ENCODE peak calls at places on chromosomes 4 and X, in six cellular contexts. G is astrocyte, Z is heart right ventricle, A is cardiac muscle cell, F is adrenal gland, D is trophoblast cell. U is an unnamed sample. For H3K27me3, the result is how much of the 10 kb centered on the place peaks cover.

GRCh38 chr4:13322681-13323101 is 161.4 kb downstream of the RAB28 start:
- DNase-seq in G (peak), Z (no peak), A (peak), F (no peak), D (no peak), U (no peak)

GRCh38 chrX:29662759-29663503 is 552.4 kb upstream of the MAGEB2 start:
- DNase-seq in G (peak), Z (no peak), A (peak), F (peak), D (peak), U (no peak)

GRCh38 chr4:78671812-78672440 is 104.2 kb upstream of the BMP2K start:
- DNase-seq in G (no peak), Z (no peak), A (no peak), F (no peak), D (no peak), U (no peak)

GRCh38 chr4:88110826-88111225 is 47.6 kb downstream of the ABCG2 start:
- DNase-seq in G (peak), Z (no peak), A (no peak), F (no peak), D (peak), U (no peak)

GRCh38 chr4:136302566-136302965 is 1229.7 kb downstream of the PCDH18 start:
- DNase-seq in G (no peak), Z (no peak), A (no peak), F (no peak), D (no peak), U (no peak)

GRCh38 chr4:134756456-134756855 is 554.9 kb upstream of the PABPC4L start:
- DNase-seq in G (no peak), Z (no peak), A (no peak), F (no peak), D (no peak), U (no peak)

GRCh38 chr4:23921993-23922392 is 32.1 kb upstream of the PPARGC1A start:
- DNase-seq in G (no peak), Z (no peak), A (no peak), F (no peak), D (no peak), U (no peak)

GRCh38 chr4:69124941-69125340 is 28.7 kb downstream of the UGT2B7 start:
- DNase-seq in G (no peak), Z (no peak), A (no peak), F (no peak), D (no peak), U (no peak)

GRCh38 chr4:1472148-1472797 is 66.0 kb upstream of the NKX1-1 start:
- DNase-seq in G (no peak), Z (no peak), A (no peak), F (no peak), D (no peak), U (peak)

GRCh38 chr4:130747842-130748241 is 1651.9 kb downstream of the C4orf33 start:
- DNase-seq in G (no peak), Z (no peak), A (peak), F (no peak), D (no peak), U (no peak)

GRCh38 chr4:34157546-34157945 is 2086.8 kb downstream of the ARAP2 start:
- DNase-seq in G (peak), Z (no peak), A (no peak), F (no peak), D (no peak), U (no peak)

GRCh38 chr4:137524642-137525384 is 7.5 kb downstream of the PCDH18 start:
- DNase-seq in G (peak), Z (no peak), A (peak), F (no peak), D (no peak), U (no peak)

GRCh38 chrX:133563705-133564104 is 148.4 kb upstream of the GPC4 start:
- DNase-seq in G (no peak), Z (no peak), A (no peak), F (no peak), D (no peak), U (no peak)

GRCh38 chr4:165493359-165493758 is 114.6 kb downstream of the CPE start:
- DNase-seq in G (peak), Z (peak), A (peak), F (peak), D (peak), U (peak)

GRCh38 chr4:76687730-76688441 is 210.1 kb downstream of the SOWAHB start:
- DNase-seq in G (peak), Z (no peak), A (no peak), F (no peak), D (no peak), U (peak)

GRCh38 chr4:150212927-150213326 is 134.7 kb downstream of the DCLK2 start:
- DNase-seq in G (no peak), Z (no peak), A (no peak), F (no peak), D (peak), U (no peak)

GRCh38 chrX:38052096-38052495 is 45.7 kb downstream of the SYTL5 start:
- DNase-seq in G (peak), Z (no peak), A (peak), F (no peak), D (peak), U (no peak)

GRCh38 chr4:25144870-25145481 is 15.3 kb downstream of the SEPSECS start:
- DNase-seq in G (peak), Z (no peak), A (peak), F (no peak), D (peak), U (no peak)

GRCh38 chr4:117327491-117327890 is 242.1 kb upstream of the TRAM1L1 start:
- DNase-seq in G (no peak), Z (no peak), A (no peak), F (no peak), D (no peak), U (no peak)

GRCh38 chrX:46180258-46180687 is 364.9 kb downstream of the ZNF674 start:
- DNase-seq in G (peak), Z (no peak), A (peak), F (no peak), D (no peak), U (no peak)

GRCh38 chr4:6785572-6785925 is 3.0 kb downstream of the KIAA0232 start:
- DNase-seq in G (no peak), Z (no peak), A (no peak), F (peak), D (no peak), U (no peak)

GRCh38 chrX:150202641-150203248 is 160.4 kb upstream of the MAMLD1 start:
- DNase-seq in G (no peak), Z (no peak), A (peak), F (no peak), D (peak), U (no peak)
- H3K4me3 ChIP-seq in G (no peak), Z (no peak), A (no peak), F (no peak), D (no peak), U (no peak)

GRCh38 chr4:74413265-74413664 is 31.7 kb upstream of the AREG start:
- DNase-seq in G (no peak), Z (no peak), A (no peak), F (no peak), D (no peak), U (no peak)
- H3K27ac ChIP-seq in G (no peak), Z (no peak), A (no peak), F (no peak), D (no peak), U (no peak)

DNA sequence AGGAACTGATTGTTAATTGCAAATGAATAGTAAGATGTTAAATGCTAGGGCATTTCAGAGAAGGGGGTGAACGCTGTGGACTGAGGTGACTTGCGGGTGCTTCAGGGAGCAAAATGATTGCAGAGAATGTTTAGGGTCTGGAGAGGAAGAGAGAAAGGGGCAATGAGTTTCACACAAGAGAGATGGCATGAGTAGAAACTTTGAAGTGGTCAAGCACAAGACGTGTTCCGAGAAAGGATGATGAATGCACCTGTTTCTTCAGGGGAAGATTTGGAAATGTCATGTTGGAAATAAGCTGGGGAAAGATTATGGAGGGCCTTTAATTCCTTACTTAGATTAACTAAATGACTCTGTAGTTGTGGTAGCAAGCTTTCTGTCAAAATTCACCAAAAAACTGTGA is 43.4 kb downstream of the DTHD1 start:
- DNase-seq in G (no peak), Z (no peak), A (no peak), F (no peak), D (no peak), U (no peak)
- H3K27me3 ChIP-seq in G (under half), Z (under half), A (under half), F (under half), D (under half), U (under half)

DNA sequence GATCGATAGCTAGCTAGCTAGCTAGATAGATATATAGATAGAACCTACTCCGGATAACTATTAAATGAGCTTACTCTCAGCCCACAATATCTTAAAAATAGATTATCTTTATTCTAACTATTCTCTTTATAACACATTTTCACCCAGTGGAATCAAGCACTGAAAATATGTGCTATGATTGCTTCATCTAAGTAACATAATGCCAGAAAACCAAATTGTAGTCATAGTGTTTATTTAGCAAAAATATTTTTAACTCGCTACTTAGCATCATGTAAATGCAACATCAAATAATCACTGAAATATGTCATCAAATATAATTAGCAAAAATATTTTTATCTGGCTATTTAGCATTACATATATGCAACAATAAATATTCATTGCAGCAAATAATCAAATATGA is 1.5 kb downstream of the TMEM156 start:
- DNase-seq in G (no peak), Z (no peak), A (peak), F (no peak), D (no peak), U (no peak)
- H3K4me3 ChIP-seq in G (peak), Z (peak), A (no peak), F (no peak), D (no peak), U (peak)

GRCh38 chrX:45164995-45165394 is 35.7 kb downstream of the DIPK2B start:
- DNase-seq in G (no peak), Z (no peak), A (no peak), F (no peak), D (no peak), U (no peak)
- H3K27ac ChIP-seq in G (no peak), Z (no peak), A (no peak), F (no peak), D (no peak), U (no peak)

DNA sequence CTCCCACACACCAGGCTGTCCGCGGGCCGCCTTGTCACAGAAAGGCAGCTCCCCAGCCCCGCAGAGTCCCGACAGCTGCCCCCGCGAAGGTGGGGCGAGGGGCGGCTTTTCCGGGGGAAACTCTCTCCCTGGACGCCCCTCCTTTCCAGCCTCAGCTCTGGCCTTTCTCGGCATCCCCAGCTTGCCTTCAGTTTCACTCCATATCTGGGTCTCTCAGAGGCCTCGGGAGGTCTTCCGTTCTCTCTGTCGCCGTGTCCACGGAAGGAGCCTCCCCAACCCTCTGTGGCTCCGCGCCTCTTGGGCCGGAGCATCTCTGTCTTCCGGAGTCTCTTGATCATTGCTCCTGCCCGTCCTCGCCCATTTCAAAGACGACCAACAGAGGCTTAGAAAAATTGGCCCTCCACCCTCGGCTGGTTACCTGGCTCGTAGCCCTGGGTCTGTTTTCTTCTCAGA is 6.1 kb upstream of the MSX1 start:
- DNase-seq in G (no peak), Z (no peak), A (no peak), F (no peak), D (no peak), U (no peak)
- H3K27me3 ChIP-seq in G (under half), Z (half or more), A (half or more), F (half or more), D (under half), U (half or more)

GRCh38 chrX:10062980-10063379 is 93.8 kb upstream of the CLCN4 start:
- DNase-seq in G (no peak), Z (no peak), A (no peak), F (no peak), D (peak), U (no peak)

GRCh38 chrX:10064736-10065135 is 92.0 kb upstream of the CLCN4 start:
- DNase-seq in G (no peak), Z (no peak), A (no peak), F (no peak), D (no peak), U (no peak)

GRCh38 chrX:10062352-10062751 is 94.4 kb upstream of the CLCN4 start:
- DNase-seq in G (no peak), Z (no peak), A (no peak), F (no peak), D (peak), U (no peak)
- H3K4me3 ChIP-seq in G (no peak), Z (no peak), A (no peak), F (no peak), D (no peak), U (no peak)